ENCODE peak calls at places on chromosomes 12 and 14, in four cellular contexts. E is heart right ventricle, C is tibial nerve, X is transverse colon. Q is an unnamed sample. For H3K27me3, the result is how much of the 10 kb centered on the place peaks cover.

GRCh38 chr12:85156569-85156968 is 120.4 kb downstream of the LRRIQ1 start:
- DNase-seq in E (no peak), C (no peak), X (no peak), Q (no peak)

GRCh38 chr12:81010641-81011040 is 67.2 kb upstream of the ACSS3 start:
- DNase-seq in E (no peak), C (no peak), X (no peak), Q (no peak)

GRCh38 chr12:68835333-68835908 is 27.4 kb downstream of the MDM2 start:
- DNase-seq in E (no peak), C (no peak), X (no peak), Q (no peak)

GRCh38 chr12:115377230-115377629 is 693.3 kb upstream of the TBX3 start:
- DNase-seq in E (no peak), C (no peak), X (no peak), Q (no peak)

GRCh38 chr12:116381744-116382455 is 104.4 kb upstream of the MED13L start:
- DNase-seq in E (no peak), C (no peak), X (no peak), Q (no peak)

GRCh38 chr14:55028066-55028465 is 1.0 kb downstream of the SOCS4 start:
- DNase-seq in E (no peak), C (no peak), X (no peak), Q (no peak)

GRCh38 chr14:37720131-37720530 is 124.7 kb downstream of the TTC6 start:
- DNase-seq in E (no peak), C (no peak), X (no peak), Q (no peak)

GRCh38 chr14:72810201-72810600 is 83.7 kb downstream of the DPF3 start:
- DNase-seq in E (no peak), C (no peak), X (no peak), Q (no peak)

GRCh38 chr12:127455347-127456265 is 811.4 kb upstream of the TMEM132C start:
- DNase-seq in E (no peak), C (no peak), X (no peak), Q (no peak)

GRCh38 chr12:130124106-130124505 is 38.2 kb upstream of the FZD10 start:
- DNase-seq in E (no peak), C (no peak), X (no peak), Q (no peak)

GRCh38 chr14:75831455-75831854 is 150.3 kb downstream of the TGFB3 start:
- DNase-seq in E (peak), C (peak), X (peak), Q (peak)

GRCh38 chr12:55718020-55718419 is 2.2 kb upstream of the RDH5 start:
- DNase-seq in E (no peak), C (no peak), X (no peak), Q (no peak)

GRCh38 chr12:62802981-62803380 is 132.0 kb downstream of the PPM1H start:
- DNase-seq in E (no peak), C (no peak), X (no peak), Q (no peak)
- TF ChIP-seq CTCF in E (peak), C (no peak), X (no peak), Q (no peak)

GRCh38 chr12:34297790-34298164 is 275.5 kb downstream of the ALG10 start:
- DNase-seq in E (peak), C (no peak), X (no peak), Q (peak)

GRCh38 chr12:34298176-34298970 is 276.1 kb downstream of the ALG10 start:
- DNase-seq in E (peak), C (no peak), X (no peak), Q (peak)

GRCh38 chr12:34295366-34296142 is 273.3 kb downstream of the ALG10 start:
- DNase-seq in E (no peak), C (no peak), X (peak), Q (peak)

GRCh38 chr12:34296143-34297041 is 274.1 kb downstream of the ALG10 start:
- DNase-seq in E (peak), C (no peak), X (no peak), Q (peak)

GRCh38 chr12:34297126-34297789 is 275.0 kb downstream of the ALG10 start:
- DNase-seq in E (peak), C (no peak), X (no peak), Q (peak)
- H3K27me3 ChIP-seq in E (under half), C (under half), X (under half), Q (under half)

GRCh38 chr14:92787554-92787953 is 6.6 kb upstream of the GOLGA5 start:
- DNase-seq in E (no peak), C (no peak), X (no peak), Q (no peak)

GRCh38 chr14:92783813-92784431 is 10.2 kb upstream of the GOLGA5 start:
- DNase-seq in E (no peak), C (no peak), X (peak), Q (no peak)

GRCh38 chr14:92786427-92786756 is 7.7 kb upstream of the GOLGA5 start:
- DNase-seq in E (no peak), C (no peak), X (no peak), Q (no peak)

GRCh38 chr14:92789457-92790089 is 4.5 kb upstream of the GOLGA5 start:
- DNase-seq in E (no peak), C (no peak), X (no peak), Q (no peak)

DNA sequence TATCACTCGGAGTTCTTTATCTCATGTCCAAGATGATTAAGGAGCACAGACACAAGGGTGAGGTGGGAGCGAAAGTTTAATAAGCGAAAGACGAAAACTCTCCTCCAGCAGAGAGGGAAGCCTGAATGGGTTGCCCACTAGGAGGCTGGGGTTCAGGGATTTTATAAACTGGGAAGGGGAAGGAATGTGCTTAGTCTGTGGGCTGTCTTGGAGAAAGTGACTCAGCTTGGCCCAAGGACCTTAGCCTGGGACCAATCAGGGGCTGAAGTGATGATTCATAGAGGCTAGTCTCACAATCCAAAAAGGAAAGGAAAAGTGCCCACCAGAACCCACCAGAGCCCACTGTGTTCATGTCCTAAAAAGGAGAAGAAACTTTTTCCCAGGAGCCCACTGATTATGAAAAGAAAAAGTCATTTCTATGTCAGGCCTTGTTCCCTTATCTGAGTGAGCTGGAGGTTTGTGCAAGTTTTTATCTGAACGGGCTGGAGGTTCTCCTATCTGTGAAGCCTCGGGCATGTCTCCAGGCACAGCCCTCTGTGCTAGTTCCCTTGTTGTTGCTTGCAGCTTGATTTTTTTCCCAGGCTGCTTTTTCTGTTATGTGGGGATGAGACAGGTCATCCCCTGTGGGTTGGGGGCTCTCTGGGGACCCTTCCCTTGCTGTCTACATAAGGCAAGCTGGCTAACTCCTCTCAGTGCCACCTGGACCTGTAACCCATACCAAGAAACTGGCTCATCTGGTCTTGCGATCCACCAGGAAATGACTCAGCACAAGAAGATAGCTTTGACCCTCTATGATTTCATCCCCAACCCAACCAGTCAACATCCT is 8.3 kb upstream of the GOLGA5 start:
- DNase-seq in E (peak), C (no peak), X (no peak), Q (no peak)
- H3K27ac ChIP-seq in E (peak), C (no peak), X (peak), Q (peak)

DNA sequence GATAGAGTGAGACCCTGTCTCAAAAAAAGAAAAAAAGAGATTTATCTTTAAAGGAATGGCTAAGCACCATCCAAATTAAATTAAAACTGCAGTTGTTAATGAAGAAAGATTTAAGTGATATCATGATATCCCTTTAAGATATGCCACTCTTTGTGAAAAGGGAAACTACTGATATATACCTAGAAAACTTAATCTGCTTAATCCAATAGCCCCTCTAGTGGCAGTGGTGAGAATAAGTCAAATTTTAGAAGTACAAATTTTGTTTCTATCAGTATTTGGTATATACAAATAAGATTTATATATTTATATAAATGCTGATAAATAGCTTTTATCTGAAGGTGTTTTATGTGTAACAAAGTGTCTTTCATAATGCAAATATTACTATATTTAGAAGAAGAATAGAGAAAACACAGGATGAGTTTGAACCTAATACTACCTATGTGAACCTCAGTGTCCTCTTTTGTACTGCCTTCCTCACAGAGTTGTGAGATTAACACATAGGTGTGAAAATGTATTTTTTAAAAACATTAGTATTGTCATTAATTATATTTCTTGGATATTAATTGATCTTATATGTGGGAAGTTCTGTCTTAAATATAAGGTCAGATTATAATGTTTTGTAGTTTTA is 51.4 kb upstream of the GARIN2 start:
- DNase-seq in E (no peak), C (no peak), X (no peak), Q (no peak)
- TF ChIP-seq CTCF in E (peak), C (no peak), X (peak), Q (no peak)

GRCh38 chr14:24077086-24077485 is 5.7 kb downstream of the CPNE6 start:
- DNase-seq in E (no peak), C (no peak), X (no peak), Q (no peak)

GRCh38 chr14:24074625-24075484 is 3.5 kb downstream of the CPNE6 start:
- DNase-seq in E (no peak), C (no peak), X (no peak), Q (no peak)

GRCh38 chr14:24078146-24078545 is 6.8 kb downstream of the CPNE6 start:
- DNase-seq in E (no peak), C (no peak), X (no peak), Q (no peak)

GRCh38 chr14:24075485-24076301 is 4.3 kb downstream of the CPNE6 start:
- DNase-seq in E (no peak), C (no peak), X (no peak), Q (no peak)

DNA sequence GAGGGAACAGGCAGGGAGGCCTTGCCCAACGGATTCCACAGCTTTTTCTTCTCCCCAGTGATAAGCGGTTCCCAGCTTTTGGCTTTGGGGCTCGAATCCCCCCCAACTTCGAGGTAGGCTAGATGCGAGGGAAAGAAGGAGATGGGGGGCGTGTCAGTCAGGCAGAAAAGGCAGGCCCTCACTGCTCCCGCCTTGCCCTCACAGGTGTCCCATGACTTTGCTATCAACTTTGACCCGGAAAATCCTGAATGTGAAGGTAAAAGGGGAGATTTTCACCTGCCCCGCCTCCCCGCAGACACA is 4.9 kb downstream of the CPNE6 start:
- DNase-seq in E (no peak), C (no peak), X (no peak), Q (no peak)
- H3K27me3 ChIP-seq in E (under half), C (under half), X (under half), Q (under half)

GRCh38 chr12:71710276-71711125 is 24.6 kb downstream of the TMEM19 start:
- DNase-seq in E (no peak), C (no peak), X (no peak), Q (no peak)
- H3K27ac ChIP-seq in E (no peak), C (no peak), X (no peak), Q (no peak)